ENCODE peak calls at places on chromosomes 12 and 14, in eight cellular contexts. A is upper lobe of right lung, G is PC-9, K is neural progenitor cell, O is transverse colon, N is mammary epithelial cell, Q is left lung, F is dorsolateral prefrontal cortex. J is an unnamed sample.
A peak's percentile ranks its signal among the peaks of the same experiment; 100 is the strongest.

GRCh38 chr14:92631098-92631497 is 117.3 kb downstream of the LGMN start:
- DNase-seq in A (no peak), G (no peak), K (no peak), O (no peak), N (no peak), Q (no peak), F (no peak), J (no peak)

GRCh38 chr12:57743769-57744168 is 1.1 kb upstream of the TSPAN31 start:
- DNase-seq in A (no peak), G (no peak), K (no peak), O (no peak), N (no peak), Q (no peak), F (no peak), J (no peak)

GRCh38 chr12:48758186-48758585 is 30.7 kb downstream of the ADCY6 start:
- DNase-seq in A (no peak), G (no peak), K (no peak), O (no peak), N (no peak), Q (no peak), F (no peak), J (no peak)

GRCh38 chr14:30194769-30195168 is 267.1 kb upstream of the PRKD1 start:
- DNase-seq in A (no peak), G (no peak), K (no peak), O (no peak), N (peak; percentile 5), Q (no peak), F (no peak), J (no peak)

GRCh38 chr12:43381879-43382278 is 170.1 kb downstream of the ADAMTS20 start:
- DNase-seq in A (no peak), G (no peak), K (no peak), O (no peak), N (no peak), Q (no peak), F (no peak), J (no peak)

GRCh38 chr14:101075801-101076413 is 172.4 kb upstream of the RTL1 start:
- DNase-seq in A (peak; percentile 46), G (no peak), K (no peak), O (no peak), N (no peak), Q (peak; percentile 17), F (no peak), J (no peak)

GRCh38 chr12:108304633-108305032 is 34.5 kb downstream of the CMKLR1 start:
- DNase-seq in A (no peak), G (no peak), K (no peak), O (no peak), N (no peak), Q (no peak), F (no peak), J (no peak)

GRCh38 chr14:105330491-105330895 is 15.9 kb downstream of the PACS2 start:
- DNase-seq in A (peak; percentile 73), G (no peak), K (no peak), O (no peak), N (peak; percentile 50), Q (peak; percentile 43), F (no peak), J (no peak)

GRCh38 chr12:20415013-20415412 is 46.7 kb downstream of the PDE3A start:
- DNase-seq in A (no peak), G (no peak), K (no peak), O (no peak), N (no peak), Q (no peak), F (no peak), J (no peak)

GRCh38 chr14:22025884-22026283 is 352.3 kb upstream of the OR4E1 start:
- DNase-seq in A (no peak), G (no peak), K (no peak), O (no peak), N (no peak), Q (no peak), F (no peak), J (no peak)

GRCh38 chr12:42977451-42978230 is 388.1 kb upstream of the PRICKLE1 start:
- DNase-seq in A (no peak), G (no peak), K (no peak), O (no peak), N (no peak), Q (no peak), F (no peak), J (no peak)

GRCh38 chr12:89571481-89572190 is 45.8 kb upstream of the POC1B start:
- DNase-seq in A (no peak), G (no peak), K (no peak), O (no peak), N (peak; percentile 43), Q (no peak), F (no peak), J (no peak)

GRCh38 chr12:123532021-123532420 is 1.5 kb downstream of the RILPL1 start:
- DNase-seq in A (no peak), G (no peak), K (no peak), O (peak; percentile 21), N (peak; percentile 41), Q (no peak), F (no peak), J (no peak)

GRCh38 chr12:86216591-86216990 is 39.6 kb downstream of the MGAT4C start:
- DNase-seq in A (no peak), G (no peak), K (no peak), O (no peak), N (no peak), Q (no peak), F (no peak), J (no peak)

GRCh38 chr12:124369055-124369900 is 74.4 kb downstream of the RFLNA start:
- DNase-seq in A (peak; percentile 94), G (peak; percentile 100), K (no peak), O (peak; percentile 86), N (no peak), Q (peak; percentile 89), F (peak; percentile 78), J (peak; percentile 91)

GRCh38 chr12:23987032-23987431 is 37.6 kb upstream of the SOX5 start:
- DNase-seq in A (no peak), G (no peak), K (no peak), O (no peak), N (no peak), Q (no peak), F (no peak), J (no peak)

GRCh38 chr12:108597559-108598471 is at the start of gene TMEM119:
- DNase-seq in A (no peak), G (no peak), K (peak; percentile 52), O (no peak), N (no peak), Q (no peak), F (no peak), J (peak; percentile 16)

GRCh38 chr14:44446965-44447364 is 60.1 kb downstream of the FSCB start:
- DNase-seq in A (no peak), G (no peak), K (no peak), O (no peak), N (no peak), Q (no peak), F (no peak), J (no peak)

GRCh38 chr14:93068721-93069120 is 47.0 kb downstream of the ITPK1 start:
- DNase-seq in A (no peak), G (no peak), K (no peak), O (no peak), N (no peak), Q (no peak), F (peak; percentile 76), J (no peak)

GRCh38 chr12:6234906-6235305 is 34.7 kb downstream of the CD9 start:
- DNase-seq in A (no peak), G (no peak), K (no peak), O (no peak), N (no peak), Q (no peak), F (no peak), J (no peak)

GRCh38 chr14:55580401-55581010 is 499 bp downstream of the KTN1 start:
- DNase-seq in A (peak; percentile 79), G (peak; percentile 33), K (peak; percentile 80), O (peak; percentile 47), N (peak; percentile 30), Q (peak; percentile 43), F (no peak), J (no peak)

GRCh38 chr12:115305275-115305674 is 621.3 kb upstream of the TBX3 start:
- DNase-seq in A (no peak), G (no peak), K (no peak), O (no peak), N (no peak), Q (no peak), F (no peak), J (no peak)

GRCh38 chr12:115308918-115309317 is 624.9 kb upstream of the TBX3 start:
- DNase-seq in A (no peak), G (no peak), K (no peak), O (no peak), N (no peak), Q (no peak), F (no peak), J (no peak)

GRCh38 chr12:115305867-115306266 is 621.9 kb upstream of the TBX3 start:
- DNase-seq in A (no peak), G (no peak), K (no peak), O (no peak), N (no peak), Q (no peak), F (no peak), J (no peak)

GRCh38 chr12:115303751-115304309 is 619.9 kb upstream of the TBX3 start:
- DNase-seq in A (no peak), G (no peak), K (no peak), O (no peak), N (no peak), Q (no peak), F (no peak), J (no peak)

GRCh38 chr12:115306380-115306779 is 622.4 kb upstream of the TBX3 start:
- DNase-seq in A (no peak), G (no peak), K (no peak), O (no peak), N (no peak), Q (no peak), F (no peak), J (no peak)
- H3K27ac ChIP-seq in A (no peak overlapping the region), G (no peak overlapping the region), K (no peak overlapping the region), O (no peak overlapping the region), N (no peak overlapping the region), Q (no peak overlapping the region), F (no peak overlapping the region), J (no peak overlapping the region)

DNA sequence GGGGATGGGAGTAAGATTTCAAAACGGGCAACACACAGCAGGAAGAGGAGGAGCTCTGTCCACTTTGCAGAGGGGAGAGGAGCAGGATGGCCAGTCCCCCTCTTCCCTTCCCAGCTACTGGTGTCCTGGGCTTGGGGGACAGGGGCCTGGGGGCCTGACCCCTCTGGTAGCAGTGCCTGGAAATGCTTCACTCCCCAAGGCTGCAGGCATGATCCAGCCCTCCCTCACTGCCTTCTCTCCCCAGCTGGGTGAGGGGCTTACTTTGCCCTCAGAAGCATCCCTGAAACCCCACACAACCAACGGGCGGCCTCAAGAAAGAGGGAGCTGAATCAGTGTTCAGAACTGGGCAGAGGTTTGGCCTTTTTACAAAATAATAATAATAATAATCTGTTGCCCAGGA is 279.5 kb downstream of the DPF3 start:
- DNase-seq in A (no peak), G (no peak), K (no peak), O (no peak), N (no peak), Q (no peak), F (no peak), J (no peak)
- H3K27ac ChIP-seq in A (no peak overlapping the region), G (no peak overlapping the region), K (no peak overlapping the region), O (no peak overlapping the region), N (no peak overlapping the region), Q (no peak overlapping the region), F (no peak overlapping the region), J (no peak overlapping the region)

GRCh38 chr14:60722836-60723217 is 1.3 kb downstream of the SIX4 start:
- DNase-seq in A (peak; percentile 61), G (no peak), K (no peak), O (peak; percentile 7), N (no peak), Q (peak; percentile 36), F (no peak), J (no peak)
- H3K27ac ChIP-seq in A (no peak overlapping the region), G (peak overlapping the region; percentile 80), K (peak overlapping the region; percentile 40), O (peak overlapping the region; percentile 40), N (peak overlapping the region; percentile 66), Q (no peak overlapping the region), F (no peak overlapping the region), J (no peak overlapping the region)

GRCh38 chr12:84329933-84330332 is 582.7 kb downstream of the SLC6A15 start:
- DNase-seq in A (no peak), G (no peak), K (no peak), O (no peak), N (no peak), Q (no peak), F (no peak), J (no peak)
- H3K27ac ChIP-seq in A (no peak overlapping the region), G (no peak overlapping the region), K (no peak overlapping the region), O (no peak overlapping the region), N (no peak overlapping the region), Q (no peak overlapping the region), F (no peak overlapping the region), J (no peak overlapping the region)